ENCODE peak calls at places on chromosomes 11 and 22, in five cellular contexts. Y is IMR-90, J is H1, A is trophoblast cell, P is mesenchymal stem cell. K is an unnamed sample.

GRCh38 chr11:38593649-38594048 is 1995.6 kb upstream of the RAG2 start:
- DNase-seq in A (no peak), P (peak; percentile 36), J (no peak), Y (peak; percentile 48), K (no peak)

GRCh38 chr11:74685905-74686304 is 45.3 kb downstream of the CHRDL2 start:
- DNase-seq in J (no peak), A (no peak), P (no peak), Y (no peak), K (no peak)

GRCh38 chr11:122711831-122712378 is 56.4 kb downstream of the UBASH3B start:
- DNase-seq in Y (no peak), P (peak; percentile 56), A (no peak), J (no peak), K (no peak)

GRCh38 chr11:15180212-15180814 is 65.6 kb downstream of the INSC start:
- DNase-seq in Y (no peak), A (no peak), P (peak; percentile 51), J (no peak), K (no peak)

GRCh38 chr11:64124147-64124546 is 41.8 kb downstream of the MACROD1 start:
- DNase-seq in J (no peak), A (peak; percentile 41), P (peak; percentile 11), Y (no peak), K (no peak)

GRCh38 chr11:8749202-8749601 is 66.6 kb downstream of the RPL27A start:
- DNase-seq in J (no peak), Y (no peak), P (no peak), A (no peak), K (no peak)

GRCh38 chr11:24496728-24497396 is at the start of gene LUZP2:
- DNase-seq in Y (peak; percentile 51), J (peak; percentile 57), P (peak; percentile 62), A (peak; percentile 27), K (peak; percentile 69)

GRCh38 chr11:77141034-77141433 is 13.0 kb downstream of the MYO7A start:
- DNase-seq in A (no peak), J (no peak), Y (peak; percentile 91), P (peak; percentile 40), K (no peak)

GRCh38 chr11:35390737-35391682 is 28.3 kb downstream of the SLC1A2 start:
- DNase-seq in J (no peak), P (peak; percentile 88), A (peak; percentile 38), Y (peak; percentile 89), K (no peak)

GRCh38 chr11:398826-399225 is 4.8 kb downstream of the PKP3 start:
- DNase-seq in A (peak; percentile 54), P (peak; percentile 43), J (no peak), Y (no peak), K (no peak)

GRCh38 chr11:35165416-35166368 is 26.7 kb downstream of the CD44 start:
- DNase-seq in A (no peak), P (peak; percentile 86), J (no peak), Y (peak; percentile 50), K (no peak)

GRCh38 chr11:13208921-13209320 is 68.7 kb upstream of the BMAL1 start:
- DNase-seq in P (no peak), A (no peak), J (no peak), Y (no peak), K (no peak)

GRCh38 chr11:71115770-71116434 is 136.5 kb downstream of the SHANK2 start:
- DNase-seq in P (no peak), A (no peak), Y (no peak), J (no peak), K (no peak)

GRCh38 chr11:42870480-42870879 is 441.3 kb upstream of the API5 start:
- DNase-seq in Y (no peak), J (no peak), P (no peak), A (no peak), K (no peak)

GRCh38 chr11:1717745-1718144 is 20.8 kb downstream of the KRTAP5-6 start:
- DNase-seq in J (no peak), Y (no peak), A (no peak), P (no peak), K (no peak)

GRCh38 chr11:114397349-114397982 is 2.8 kb downstream of the C11orf71 start:
- DNase-seq in J (no peak), A (no peak), Y (no peak), P (no peak), K (no peak)

GRCh38 chr22:44091021-44091721 is 67.1 kb downstream of the PARVB start:
- DNase-seq in A (no peak), P (peak; percentile 25), Y (no peak), J (no peak), K (no peak)

GRCh38 chr22:46293591-46294260 is 2.9 kb upstream of the GTSE1 start:
- DNase-seq in A (no peak), Y (peak; percentile 53), P (peak; percentile 24), J (no peak), K (no peak)

GRCh38 chr22:17578129-17578754 is 14.9 kb downstream of the SLC25A18 start:
- DNase-seq in A (no peak), P (peak; percentile 36), Y (peak; percentile 36), J (no peak), K (no peak)

GRCh38 chr11:9138133-9138453 is 46.7 kb upstream of the SCUBE2 start:
- DNase-seq in A (no peak), J (no peak), Y (no peak), P (no peak), K (no peak)

GRCh38 chr22:18062421-18062820 is 15.4 kb upstream of the PEX26 start:
- DNase-seq in A (peak; percentile 26), J (no peak), P (no peak), Y (no peak), K (no peak)

GRCh38 chr11:2541881-2542361 is 97.1 kb downstream of the KCNQ1 start:
- DNase-seq in Y (no peak), P (no peak), J (no peak), A (no peak), K (no peak)

GRCh38 chr22:40324468-40325305 is 21.6 kb upstream of the ADSL start:
- DNase-seq in J (no peak), P (no peak), Y (no peak), A (no peak), K (no peak)

GRCh38 chr11:28447226-28447625 is 339.0 kb downstream of the METTL15 start:
- DNase-seq in P (peak; percentile 11), J (no peak), Y (peak; percentile 61), A (no peak), K (no peak)

GRCh38 chr11:92131289-92131890 is 93.2 kb upstream of the FAT3 start:
- DNase-seq in Y (no peak), A (no peak), P (peak; percentile 2), J (no peak), K (no peak)

GRCh38 chr11:10294289-10294953 is 402 bp upstream of the SBF2 start:
- DNase-seq in J (no peak), Y (peak; percentile 87), A (peak; percentile 56), P (peak; percentile 86), K (no peak)

GRCh38 chr11:113176561-113176960 is 137.8 kb upstream of the TTC12 start:
- DNase-seq in P (peak; percentile 68), A (no peak), J (no peak), Y (no peak), K (no peak)

GRCh38 chr22:50074551-50075042 is 10.6 kb downstream of the MLC1 start:
- DNase-seq in A (no peak), P (no peak), Y (no peak), J (no peak), K (no peak)

GRCh38 chr11:57391111-57391510 is 661 bp upstream of the PRG2 start:
- DNase-seq in A (peak; percentile 41), J (no peak), P (no peak), Y (no peak), K (no peak)

DNA sequence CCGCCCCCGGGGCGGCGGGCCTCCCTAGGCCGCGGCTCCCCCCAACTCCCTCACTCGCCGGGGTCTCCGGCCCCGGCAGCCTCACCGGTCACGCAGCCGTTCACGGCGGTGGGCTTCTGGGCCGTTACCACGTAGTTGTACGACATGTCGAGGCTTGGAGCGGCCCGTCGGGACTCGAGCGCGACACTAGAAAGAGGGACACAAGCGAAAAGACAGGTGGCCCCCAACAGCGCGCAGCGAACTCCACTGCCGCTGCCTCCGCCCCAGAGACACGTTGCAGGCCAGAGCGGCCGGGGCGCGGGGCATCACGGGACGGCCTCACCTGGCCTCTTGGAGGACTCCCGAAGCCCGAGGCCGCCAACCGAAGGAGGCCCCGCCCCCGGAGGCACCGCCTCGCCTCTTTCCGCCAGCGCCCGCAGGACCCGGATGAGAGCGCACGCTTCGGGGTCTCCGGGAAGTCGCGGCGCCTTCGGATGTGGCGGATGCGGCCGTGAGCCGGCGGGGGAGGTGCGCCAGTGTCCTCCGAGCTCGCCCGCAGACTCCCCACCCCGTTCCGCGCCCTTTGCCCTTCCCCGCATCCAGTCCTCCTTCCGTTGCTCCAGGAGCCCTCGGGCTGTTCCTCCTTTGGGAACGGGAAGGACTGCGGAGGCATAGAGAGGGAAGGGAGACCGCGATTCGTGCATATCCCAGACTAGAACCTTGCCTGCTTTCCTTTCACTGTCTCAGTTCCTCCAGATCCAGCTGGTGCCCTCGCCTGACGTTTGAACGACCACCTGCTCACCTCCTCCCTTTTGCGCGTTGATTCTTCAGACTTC is at the start of the genes DDB1 and TKFC:
- DNase-seq in J (peak; percentile 84), Y (peak; percentile 87), P (peak; percentile 92), A (peak; percentile 98), K (peak; percentile 93)
- H3K14ac ChIP-seq in J (peak within 1 kb of the TSS; percentile 33), Y (peak within 1 kb of the TSS; percentile 98), P (no peak within 1 kb of the TSS), A (peak within 1 kb of the TSS; percentile 96), K (peak within 1 kb of the TSS; percentile 97)

DNA sequence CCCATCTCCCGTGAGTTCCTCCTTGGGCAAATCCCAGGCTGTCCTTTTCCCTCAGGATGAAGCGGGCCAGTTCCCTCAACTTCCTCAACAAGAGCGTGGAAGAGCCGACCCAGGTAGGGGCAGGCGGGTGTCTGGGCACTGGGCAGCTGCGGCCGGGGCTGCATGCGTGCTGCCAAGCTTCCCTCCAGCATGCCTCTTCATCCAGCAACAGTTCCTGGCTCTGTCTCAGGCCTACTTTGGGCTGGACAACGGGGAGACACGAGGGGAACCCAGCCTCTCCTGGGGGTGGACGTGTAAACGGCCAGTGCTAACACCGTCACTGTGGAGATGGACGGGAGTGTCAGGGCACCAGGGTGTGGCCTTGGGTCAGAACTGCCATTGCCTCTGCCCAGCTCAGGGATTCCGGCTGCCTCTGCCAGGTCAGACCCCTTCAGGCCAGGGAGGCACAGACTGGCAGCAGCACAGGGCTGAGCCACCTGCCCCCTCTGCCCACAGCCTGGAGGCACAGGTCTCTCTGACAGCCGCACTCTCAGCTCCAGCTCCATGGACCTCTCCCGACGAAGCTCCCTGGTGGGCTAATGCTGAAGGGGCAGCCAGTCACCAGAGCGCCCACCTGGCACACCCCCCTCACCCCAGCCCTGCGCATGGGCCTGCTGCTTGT is 1.9 kb upstream of the RAB1B start:
- DNase-seq in Y (no peak), J (no peak), A (no peak), P (no peak), K (no peak)
- H3K27ac ChIP-seq in Y (peak overlapping the region; percentile 57), J (no peak overlapping the region), A (no peak overlapping the region), P (no peak overlapping the region), K (no peak overlapping the region)

DNA sequence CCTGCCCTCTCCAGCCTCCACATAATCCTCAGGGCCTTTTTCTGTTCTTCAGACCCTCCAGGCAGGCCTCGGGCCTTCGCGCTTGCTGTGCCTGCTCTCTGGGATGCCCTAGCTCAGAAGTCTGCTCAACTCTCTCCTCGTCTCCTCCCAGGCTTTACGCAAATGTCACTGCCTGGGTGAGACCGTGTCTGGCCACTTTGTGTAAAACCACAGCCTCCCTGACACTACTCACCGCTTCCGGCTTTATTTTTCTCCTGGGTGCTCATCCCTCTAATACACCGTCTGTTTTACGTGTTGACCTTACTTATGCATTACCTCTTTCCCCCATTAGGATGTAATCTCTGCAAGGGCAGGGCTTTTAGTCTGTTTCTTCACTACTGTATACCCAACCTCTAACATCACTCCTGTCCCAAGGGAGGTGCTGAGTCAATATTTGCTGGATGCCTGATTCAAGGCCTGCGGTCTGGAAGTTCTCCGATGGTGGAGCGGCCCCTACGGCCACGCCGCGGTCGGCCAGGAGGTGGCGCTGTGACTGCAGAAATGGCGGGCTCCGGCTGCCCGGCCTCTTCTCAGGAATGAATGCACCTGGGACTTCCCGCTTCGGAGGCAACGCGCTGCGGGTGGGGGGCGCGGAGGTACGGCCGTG is 58.2 kb upstream of the THY1 start:
- DNase-seq in P (peak; percentile 97), Y (peak; percentile 93), A (peak; percentile 73), J (no peak), K (peak; percentile 72)
- H3K4me3 ChIP-seq in P (peak overlapping the region; percentile 43), Y (no peak overlapping the region), A (no peak overlapping the region), J (no peak overlapping the region), K (no peak overlapping the region)

GRCh38 chr11:30949838-30950237 is 363.7 kb upstream of the MPPED2 start:
- DNase-seq in Y (no peak), P (no peak), J (no peak), A (no peak), K (no peak)
- H3K14ac ChIP-seq in Y (no peak overlapping the region), P (no peak overlapping the region), J (no peak overlapping the region), A (no peak overlapping the region), K (no peak overlapping the region)